ENCODE peak calls at places on chromosomes 6 and 20, in four cellular contexts. L, P, T and I are unnamed samples.

GRCh38 chr6:48255094-48255493 is 144.1 kb upstream of the PTCHD4 start:
- DNase-seq in T (no peak), L (no peak), P (no peak), I (no peak)

GRCh38 chr20:54000262-54000661 is 70.1 kb downstream of the BCAS1 start:
- DNase-seq in P (no peak), L (no peak), T (no peak), I (no peak)

GRCh38 chr6:170093658-170094596 is 197.0 kb downstream of the DLL1 start:
- DNase-seq in P (peak; percentile 58), T (no peak), L (no peak), I (no peak)

GRCh38 chr6:139988702-139989101 is 614.3 kb upstream of the CITED2 start:
- DNase-seq in L (no peak), T (no peak), P (no peak), I (no peak)

GRCh38 chr6:138864343-138864890 is 68.5 kb downstream of the ECT2L start:
- DNase-seq in T (no peak), P (no peak), L (no peak), I (no peak)

GRCh38 chr6:123803862-123804681 is at the start of gene NKAIN2:
- DNase-seq in T (no peak), L (peak; percentile 34), P (peak; percentile 73), I (peak; percentile 8)

GRCh38 chr20:31535298-31535697 is 21.1 kb downstream of the HM13 start:
- DNase-seq in T (no peak), L (no peak), P (no peak), I (no peak)

GRCh38 chr6:139436521-139437348 is 62.3 kb upstream of the CITED2 start:
- DNase-seq in T (no peak), P (no peak), L (no peak), I (no peak)

GRCh38 chr6:34589633-34590139 is 33.6 kb upstream of the SPDEF start:
- DNase-seq in P (no peak), L (no peak), T (no peak), I (no peak)

GRCh38 chr6:137451926-137452325 is 42.3 kb downstream of the OLIG3 start:
- DNase-seq in T (peak; percentile 52), P (no peak), L (no peak), I (no peak)